ENCODE peak calls at places on chromosome 1, in six cellular contexts. A, C, U, N, K and Q are unnamed samples.

GRCh38 chr1:10308001-10308400 is 90.9 kb upstream of the PGD start:
- DNase-seq in N (no peak), K (no peak), A (no peak), U (no peak), C (peak), Q (no peak)

GRCh38 chr1:93597697-93598096 is 83.9 kb downstream of the BCAR3 start:
- DNase-seq in K (no peak), A (no peak), C (no peak), N (peak), U (no peak), Q (no peak)

GRCh38 chr1:25888426-25888987 is 13.0 kb upstream of the PAQR7 start:
- DNase-seq in A (no peak), U (no peak), K (no peak), C (no peak), N (no peak), Q (no peak)

GRCh38 chr1:204130989-204131892 is 20.6 kb downstream of the ETNK2 start:
- DNase-seq in C (no peak), K (peak), N (no peak), A (peak), U (no peak), Q (peak)

GRCh38 chr1:11692899-11693590 is 1.5 kb downstream of the DRAXIN start:
- DNase-seq in C (peak), U (peak), K (no peak), A (peak), N (no peak), Q (peak)

GRCh38 chr1:31005617-31006166 is 59.8 kb downstream of the PUM1 start:
- DNase-seq in C (no peak), N (no peak), K (no peak), A (no peak), U (no peak), Q (no peak)

GRCh38 chr1:154955039-154955717 is 721 bp downstream of the PBXIP1 start:
- DNase-seq in K (peak), A (peak), U (peak), C (peak), N (no peak), Q (peak)

GRCh38 chr1:37478451-37478871 is 4.1 kb downstream of the ZC3H12A start:
- DNase-seq in K (no peak), A (peak), U (peak), C (peak), N (no peak), Q (no peak)

GRCh38 chr1:150564051-150564991 is 15.1 kb downstream of the MCL1 start:
- DNase-seq in A (no peak), U (no peak), N (no peak), K (no peak), C (no peak), Q (no peak)

GRCh38 chr1:44757420-44757819 is 17.8 kb downstream of the KIF2C start:
- DNase-seq in K (no peak), U (no peak), N (no peak), C (no peak), A (no peak), Q (no peak)